ENCODE peak calls at places on chromosome 1, in nine cellular contexts. K is testis, E is sigmoid colon, X is tibial nerve, F is esophagus muscularis mucosa, Q is stomach, H is right lobe of liver, U is transverse colon, T is body of pancreas. L is an unnamed sample. For H3K36me3, the result is how much of the 10 kb centered on the place peaks cover.

GRCh38 chr1:211036701-211037494 is 97.0 kb downstream of the KCNH1 start:
- DNase-seq in K (no peak), E (no peak), X (no peak), F (no peak), Q (no peak), H (no peak), U (no peak), T (no peak), L (no peak)

GRCh38 chr1:110060662-110061060 is 9.8 kb downstream of the ALX3 start:
- DNase-seq in K (no peak), E (no peak), X (no peak), F (no peak), Q (no peak), H (no peak), U (no peak), T (no peak), L (no peak)

GRCh38 chr1:173191011-173191410 is 16.1 kb downstream of the TNFSF4 start:
- DNase-seq in K (no peak), E (no peak), X (no peak), F (no peak), Q (no peak), H (no peak), U (no peak), T (no peak), L (no peak)

GRCh38 chr1:112515311-112516009 is 6.7 kb downstream of the WNT2B start:
- DNase-seq in K (no peak), E (no peak), X (no peak), F (no peak), Q (no peak), H (no peak), U (no peak), T (no peak), L (no peak)

GRCh38 chr1:78884685-78885452 is 121.7 kb downstream of the ADGRL4 start:
- DNase-seq in K (no peak), E (no peak), X (no peak), F (no peak), Q (no peak), H (no peak), U (no peak), T (no peak), L (no peak)

GRCh38 chr1:59738152-59738551 is 76.6 kb upstream of the HOOK1 start:
- DNase-seq in K (no peak), E (no peak), X (no peak), F (no peak), Q (no peak), H (no peak), U (no peak), T (no peak), L (no peak)

GRCh38 chr1:148353461-148354283 is 129.4 kb downstream of the PPIAL4G start:
- DNase-seq in K (no peak), E (no peak), X (no peak), F (no peak), Q (no peak), H (no peak), U (no peak), T (no peak), L (no peak)

GRCh38 chr1:226403522-226404034 is 4.3 kb downstream of the PARP1 start:
- DNase-seq in K (no peak), E (no peak), X (no peak), F (no peak), Q (no peak), H (no peak), U (no peak), T (no peak), L (no peak)

GRCh38 chr1:58883888-58884482 is 100.1 kb upstream of the JUN start:
- DNase-seq in K (no peak), E (no peak), X (no peak), F (no peak), Q (no peak), H (no peak), U (no peak), T (no peak), L (no peak)

GRCh38 chr1:37995773-37996379 is 6.1 kb upstream of the SF3A3 start:
- DNase-seq in K (peak), E (peak), X (peak), F (peak), Q (peak), H (peak), U (peak), T (peak), L (peak)
- TF ChIP-seq POLR2A in K (no peak), E (peak), X (no peak), F (no peak), Q (no peak), H (no peak), U (no peak), T (peak), L (no peak)

GRCh38 chr1:47995306-47996050 is 1.7 kb downstream of the TRABD2B start:
- DNase-seq in K (no peak), E (no peak), X (no peak), F (no peak), Q (no peak), H (peak), U (no peak), T (no peak), L (no peak)

GRCh38 chr1:47991698-47992097 is 5.5 kb downstream of the TRABD2B start:
- DNase-seq in K (no peak), E (no peak), X (no peak), F (no peak), Q (no peak), H (no peak), U (no peak), T (no peak), L (no peak)

GRCh38 chr1:47993881-47994625 is 3.1 kb downstream of the TRABD2B start:
- DNase-seq in K (no peak), E (no peak), X (no peak), F (no peak), Q (no peak), H (no peak), U (no peak), T (no peak), L (no peak)

GRCh38 chr1:47992720-47993119 is 4.5 kb downstream of the TRABD2B start:
- DNase-seq in K (no peak), E (peak), X (peak), F (no peak), Q (no peak), H (no peak), U (no peak), T (no peak), L (peak)

DNA sequence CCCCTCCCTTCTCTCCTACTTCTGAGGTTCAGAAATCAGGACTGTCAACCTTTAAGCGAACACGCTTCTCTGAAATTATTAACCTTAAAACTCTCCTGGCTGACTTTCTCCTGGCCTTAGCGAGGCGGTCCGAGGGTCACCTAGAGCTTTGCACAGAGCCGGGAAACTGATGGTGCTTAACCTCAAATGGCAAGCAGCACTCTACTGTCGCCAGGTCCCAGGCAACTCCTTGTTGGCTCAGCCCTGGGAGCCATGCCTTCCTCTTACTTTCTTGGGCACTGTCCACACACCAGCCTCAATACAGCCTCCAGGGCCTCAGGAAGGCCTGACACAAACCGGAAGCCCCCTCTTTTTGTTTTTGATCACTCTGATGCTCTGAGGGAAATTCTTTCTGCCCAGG is 3.8 kb downstream of the TRABD2B start:
- DNase-seq in K (no peak), E (no peak), X (no peak), F (no peak), Q (no peak), H (no peak), U (no peak), T (no peak), L (no peak)
- H3K4me3 ChIP-seq in K (no peak), E (no peak), X (no peak), F (peak), Q (no peak), H (no peak), U (no peak), T (no peak), L (no peak)

GRCh38 chr1:74714429-74715362 is 18.2 kb downstream of the CRYZ start:
- DNase-seq in K (no peak), E (no peak), X (no peak), F (no peak), Q (no peak), H (no peak), U (no peak), T (no peak), L (no peak)
- H3K36me3 ChIP-seq in K (under half), E (half or more), X (under half), F (half or more), Q (half or more), H (under half), U (under half), T (under half), L (half or more)

GRCh38 chr1:22241250-22241649 is 98.4 kb upstream of the WNT4 start:
- DNase-seq in K (no peak), E (no peak), X (no peak), F (no peak), Q (no peak), H (no peak), U (no peak), T (no peak), L (no peak)
- TF ChIP-seq POLR2A in K (no peak), E (no peak), X (no peak), F (no peak), Q (no peak), H (no peak), U (no peak), T (no peak), L (no peak)

GRCh38 chr1:87103099-87103498 is 188.7 kb downstream of the HS2ST1 start:
- DNase-seq in K (no peak), E (no peak), X (no peak), F (no peak), Q (no peak), H (no peak), U (no peak), T (no peak), L (no peak)

GRCh38 chr1:87106158-87106557 is 191.7 kb downstream of the HS2ST1 start:
- DNase-seq in K (no peak), E (no peak), X (no peak), F (no peak), Q (no peak), H (no peak), U (no peak), T (no peak), L (no peak)

GRCh38 chr1:87104140-87104539 is 189.7 kb downstream of the HS2ST1 start:
- DNase-seq in K (no peak), E (no peak), X (no peak), F (no peak), Q (no peak), H (no peak), U (no peak), T (no peak), L (no peak)

GRCh38 chr1:87104945-87105344 is 190.5 kb downstream of the HS2ST1 start:
- DNase-seq in K (no peak), E (no peak), X (no peak), F (no peak), Q (no peak), H (no peak), U (no peak), T (no peak), L (no peak)

GRCh38 chr1:87100271-87100670 is 185.8 kb downstream of the HS2ST1 start:
- DNase-seq in K (no peak), E (no peak), X (no peak), F (no peak), Q (no peak), H (no peak), U (no peak), T (no peak), L (no peak)
- H3K4me3 ChIP-seq in K (no peak), E (no peak), X (no peak), F (no peak), Q (no peak), H (no peak), U (no peak), T (no peak), L (no peak)

GRCh38 chr1:111175349-111175748 is 25.1 kb downstream of the DENND2D start:
- DNase-seq in K (no peak), E (no peak), X (no peak), F (no peak), Q (no peak), H (no peak), U (no peak), T (no peak), L (no peak)

GRCh38 chr1:111174070-111174469 is 26.4 kb downstream of the DENND2D start:
- DNase-seq in K (no peak), E (no peak), X (no peak), F (no peak), Q (no peak), H (no peak), U (no peak), T (no peak), L (no peak)

GRCh38 chr1:111176678-111177077 is 23.8 kb downstream of the DENND2D start:
- DNase-seq in K (no peak), E (no peak), X (no peak), F (no peak), Q (no peak), H (no peak), U (no peak), T (no peak), L (no peak)

DNA sequence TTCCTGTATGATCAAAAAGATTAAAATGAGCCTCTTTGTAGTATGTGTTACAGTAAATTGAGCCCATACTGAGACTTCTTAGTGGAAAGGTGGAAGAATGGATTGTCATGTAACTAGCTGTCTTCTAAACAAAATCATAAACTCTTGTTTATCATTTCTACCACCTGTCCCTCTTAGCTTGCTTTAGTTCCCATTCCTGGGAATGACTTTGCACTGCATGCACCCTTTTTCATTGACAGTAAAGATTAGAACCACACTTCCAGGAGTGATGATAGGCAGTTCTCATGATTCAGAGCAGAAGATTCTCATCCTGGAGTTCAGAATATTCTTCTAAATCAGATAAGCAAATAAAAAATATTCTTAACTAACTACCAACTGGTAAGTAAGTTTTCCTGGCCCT is 28.0 kb downstream of the DENND2D start:
- DNase-seq in K (no peak), E (no peak), X (no peak), F (no peak), Q (no peak), H (no peak), U (no peak), T (no peak), L (no peak)
- H3K36me3 ChIP-seq in K (under half), E (half or more), X (under half), F (half or more), Q (half or more), H (under half), U (under half), T (under half), L (under half)